ENCODE peak calls at places on chromosomes 5 and 9, in nine cellular contexts. One of them, this sample, is unnamed.
A peak's percentile ranks its signal among the peaks of the same experiment; 100 is the strongest.

GRCh38 chr9:86705474-86705873 is 241.8 kb downstream of the GAS1 start:
- DNase-seq in C1 segment of cervical spinal cord: no peak
- DNase-seq in AG08396: no peak
- DNase-seq in posterior vena cava: no peak
- DNase-seq in activated T-cell treated with anti-CD3 and anti-CD28 coated beads for 1 hour: no peak
- DNase-seq in substantia nigra: no peak
- DNase-seq in neural progenitor cell: no peak
- DNase-seq in ovary: no peak
- DNase-seq in GM12891: no peak
- DNase-seq in this sample: no peak

GRCh38 chr9:133371261-133371711 is 4.6 kb downstream of the SURF4 start:
- DNase-seq in C1 segment of cervical spinal cord: no peak
- DNase-seq in AG08396: no peak
- DNase-seq in posterior vena cava: no peak
- DNase-seq in activated T-cell treated with anti-CD3 and anti-CD28 coated beads for 1 hour: peak; percentile 48
- DNase-seq in substantia nigra: no peak
- DNase-seq in neural progenitor cell: no peak
- DNase-seq in ovary: no peak
- DNase-seq in GM12891: no peak
- DNase-seq in this sample: no peak

GRCh38 chr5:179239256-179240135 is 105.8 kb downstream of the ADAMTS2 start:
- DNase-seq in C1 segment of cervical spinal cord: no peak
- DNase-seq in AG08396: no peak
- DNase-seq in posterior vena cava: peak; percentile 55
- DNase-seq in activated T-cell treated with anti-CD3 and anti-CD28 coated beads for 1 hour: no peak
- DNase-seq in substantia nigra: no peak
- DNase-seq in neural progenitor cell: no peak
- DNase-seq in ovary: peak; percentile 11
- DNase-seq in GM12891: no peak
- DNase-seq in this sample: no peak

GRCh38 chr5:132302413-132302812 is 8.2 kb downstream of the SLC22A4 start:
- DNase-seq in C1 segment of cervical spinal cord: no peak
- DNase-seq in AG08396: no peak
- DNase-seq in posterior vena cava: no peak
- DNase-seq in activated T-cell treated with anti-CD3 and anti-CD28 coated beads for 1 hour: no peak
- DNase-seq in substantia nigra: no peak
- DNase-seq in neural progenitor cell: no peak
- DNase-seq in ovary: no peak
- DNase-seq in GM12891: no peak
- DNase-seq in this sample: no peak

GRCh38 chr9:111438576-111439235 is 45.5 kb downstream of the ECPAS start:
- DNase-seq in C1 segment of cervical spinal cord: no peak
- DNase-seq in AG08396: no peak
- DNase-seq in posterior vena cava: no peak
- DNase-seq in activated T-cell treated with anti-CD3 and anti-CD28 coated beads for 1 hour: no peak
- DNase-seq in substantia nigra: no peak
- DNase-seq in neural progenitor cell: no peak
- DNase-seq in ovary: no peak
- DNase-seq in GM12891: no peak
- DNase-seq in this sample: no peak

GRCh38 chr9:137582286-137582860 is 3.6 kb upstream of the DPH7 start:
- DNase-seq in C1 segment of cervical spinal cord: no peak
- DNase-seq in AG08396: no peak
- DNase-seq in posterior vena cava: no peak
- DNase-seq in activated T-cell treated with anti-CD3 and anti-CD28 coated beads for 1 hour: no peak
- DNase-seq in substantia nigra: no peak
- DNase-seq in neural progenitor cell: peak; percentile 57
- DNase-seq in ovary: no peak
- DNase-seq in GM12891: no peak
- DNase-seq in this sample: peak; percentile 24

GRCh38 chr9:26459959-26460358 is 432.6 kb downstream of the CAAP1 start:
- DNase-seq in C1 segment of cervical spinal cord: no peak
- DNase-seq in AG08396: no peak
- DNase-seq in posterior vena cava: no peak
- DNase-seq in activated T-cell treated with anti-CD3 and anti-CD28 coated beads for 1 hour: no peak
- DNase-seq in substantia nigra: no peak
- DNase-seq in neural progenitor cell: no peak
- DNase-seq in ovary: no peak
- DNase-seq in GM12891: no peak
- DNase-seq in this sample: no peak

GRCh38 chr5:140806834-140807775 is at the start of gene PCDHA4:
- DNase-seq in C1 segment of cervical spinal cord: no peak
- DNase-seq in AG08396: peak; percentile 37
- DNase-seq in posterior vena cava: no peak
- DNase-seq in activated T-cell treated with anti-CD3 and anti-CD28 coated beads for 1 hour: no peak
- DNase-seq in substantia nigra: peak; percentile 24
- DNase-seq in neural progenitor cell: peak; percentile 84
- DNase-seq in ovary: peak; percentile 41
- DNase-seq in GM12891: no peak
- DNase-seq in this sample: no peak

GRCh38 chr5:48192-48591 is 43.8 kb upstream of the PLEKHG4B start:
- DNase-seq in C1 segment of cervical spinal cord: no peak
- DNase-seq in AG08396: no peak
- DNase-seq in posterior vena cava: no peak
- DNase-seq in activated T-cell treated with anti-CD3 and anti-CD28 coated beads for 1 hour: no peak
- DNase-seq in substantia nigra: no peak
- DNase-seq in neural progenitor cell: no peak
- DNase-seq in ovary: no peak
- DNase-seq in GM12891: no peak
- DNase-seq in this sample: no peak

GRCh38 chr5:175206651-175207050 is 237.3 kb downstream of the DRD1 start:
- DNase-seq in C1 segment of cervical spinal cord: no peak
- DNase-seq in AG08396: no peak
- DNase-seq in posterior vena cava: no peak
- DNase-seq in activated T-cell treated with anti-CD3 and anti-CD28 coated beads for 1 hour: no peak
- DNase-seq in substantia nigra: no peak
- DNase-seq in neural progenitor cell: no peak
- DNase-seq in ovary: no peak
- DNase-seq in GM12891: no peak
- DNase-seq in this sample: no peak

GRCh38 chr5:136816327-136816726 is 451.0 kb upstream of the TRPC7 start:
- DNase-seq in C1 segment of cervical spinal cord: no peak
- DNase-seq in AG08396: no peak
- DNase-seq in posterior vena cava: no peak
- DNase-seq in activated T-cell treated with anti-CD3 and anti-CD28 coated beads for 1 hour: no peak
- DNase-seq in substantia nigra: no peak
- DNase-seq in neural progenitor cell: no peak
- DNase-seq in ovary: no peak
- DNase-seq in GM12891: no peak
- DNase-seq in this sample: no peak

GRCh38 chr9:76414656-76415055 is 20.4 kb upstream of the RFK start:
- DNase-seq in C1 segment of cervical spinal cord: no peak
- DNase-seq in AG08396: no peak
- DNase-seq in posterior vena cava: no peak
- DNase-seq in activated T-cell treated with anti-CD3 and anti-CD28 coated beads for 1 hour: no peak
- DNase-seq in substantia nigra: no peak
- DNase-seq in neural progenitor cell: no peak
- DNase-seq in ovary: no peak
- DNase-seq in GM12891: no peak
- DNase-seq in this sample: no peak

GRCh38 chr9:26975728-26976707 is 19.8 kb downstream of the IFT74 start:
- DNase-seq in C1 segment of cervical spinal cord: no peak
- DNase-seq in AG08396: peak; percentile 30
- DNase-seq in posterior vena cava: no peak
- DNase-seq in activated T-cell treated with anti-CD3 and anti-CD28 coated beads for 1 hour: no peak
- DNase-seq in substantia nigra: no peak
- DNase-seq in neural progenitor cell: peak; percentile 87
- DNase-seq in ovary: no peak
- DNase-seq in GM12891: no peak
- DNase-seq in this sample: peak; percentile 71

GRCh38 chr5:1235379-1235778 is 10.2 kb downstream of the SLC6A18 start:
- DNase-seq in C1 segment of cervical spinal cord: no peak
- DNase-seq in AG08396: no peak
- DNase-seq in posterior vena cava: no peak
- DNase-seq in activated T-cell treated with anti-CD3 and anti-CD28 coated beads for 1 hour: no peak
- DNase-seq in substantia nigra: no peak
- DNase-seq in neural progenitor cell: no peak
- DNase-seq in ovary: no peak
- DNase-seq in GM12891: no peak
- DNase-seq in this sample: no peak

GRCh38 chr9:107733530-107733907 is 243.9 kb upstream of the KLF4 start:
- DNase-seq in C1 segment of cervical spinal cord: no peak
- DNase-seq in AG08396: peak; percentile 33
- DNase-seq in posterior vena cava: no peak
- DNase-seq in activated T-cell treated with anti-CD3 and anti-CD28 coated beads for 1 hour: no peak
- DNase-seq in substantia nigra: peak; percentile 12
- DNase-seq in neural progenitor cell: no peak
- DNase-seq in ovary: peak; percentile 66
- DNase-seq in GM12891: no peak
- DNase-seq in this sample: peak; percentile 28

GRCh38 chr9:87337335-87338074 is 160.2 kb upstream of the DAPK1 start:
- DNase-seq in C1 segment of cervical spinal cord: no peak
- DNase-seq in AG08396: no peak
- DNase-seq in posterior vena cava: no peak
- DNase-seq in activated T-cell treated with anti-CD3 and anti-CD28 coated beads for 1 hour: no peak
- DNase-seq in substantia nigra: no peak
- DNase-seq in neural progenitor cell: peak; percentile 47
- DNase-seq in ovary: peak; percentile 66
- DNase-seq in GM12891: no peak
- DNase-seq in this sample: peak; percentile 45

GRCh38 chr5:77926337-77926736 is 150.2 kb upstream of the TBCA start:
- DNase-seq in C1 segment of cervical spinal cord: no peak
- DNase-seq in AG08396: no peak
- DNase-seq in posterior vena cava: no peak
- DNase-seq in activated T-cell treated with anti-CD3 and anti-CD28 coated beads for 1 hour: no peak
- DNase-seq in substantia nigra: no peak
- DNase-seq in neural progenitor cell: no peak
- DNase-seq in ovary: no peak
- DNase-seq in GM12891: no peak
- DNase-seq in this sample: no peak

GRCh38 chr5:38922199-38922598 is 76.4 kb downstream of the OSMR start:
- DNase-seq in C1 segment of cervical spinal cord: peak; percentile 2
- DNase-seq in AG08396: peak; percentile 71
- DNase-seq in posterior vena cava: peak; percentile 83
- DNase-seq in activated T-cell treated with anti-CD3 and anti-CD28 coated beads for 1 hour: peak; percentile 16
- DNase-seq in substantia nigra: peak; percentile 17
- DNase-seq in neural progenitor cell: peak; percentile 66
- DNase-seq in ovary: peak; percentile 52
- DNase-seq in GM12891: peak; percentile 43
- DNase-seq in this sample: peak; percentile 43

GRCh38 chr5:132653716-132654115 is 4.3 kb upstream of the IL13 start:
- DNase-seq in C1 segment of cervical spinal cord: no peak
- DNase-seq in AG08396: no peak
- DNase-seq in posterior vena cava: no peak
- DNase-seq in activated T-cell treated with anti-CD3 and anti-CD28 coated beads for 1 hour: no peak
- DNase-seq in substantia nigra: no peak
- DNase-seq in neural progenitor cell: peak; percentile 33
- DNase-seq in ovary: no peak
- DNase-seq in GM12891: no peak
- DNase-seq in this sample: no peak

GRCh38 chr5:13771011-13771571 is 173.4 kb downstream of the DNAH5 start:
- DNase-seq in C1 segment of cervical spinal cord: no peak
- DNase-seq in AG08396: peak; percentile 52
- DNase-seq in posterior vena cava: no peak
- DNase-seq in activated T-cell treated with anti-CD3 and anti-CD28 coated beads for 1 hour: no peak
- DNase-seq in substantia nigra: no peak
- DNase-seq in neural progenitor cell: no peak
- DNase-seq in ovary: no peak
- DNase-seq in GM12891: no peak
- DNase-seq in this sample: no peak

GRCh38 chr5:65037845-65038815 is 269.4 kb downstream of the CWC27 start:
- DNase-seq in C1 segment of cervical spinal cord: no peak
- DNase-seq in AG08396: no peak
- DNase-seq in posterior vena cava: no peak
- DNase-seq in activated T-cell treated with anti-CD3 and anti-CD28 coated beads for 1 hour: no peak
- DNase-seq in substantia nigra: no peak
- DNase-seq in neural progenitor cell: peak; percentile 63
- DNase-seq in ovary: no peak
- DNase-seq in GM12891: no peak
- DNase-seq in this sample: peak; percentile 17

GRCh38 chr5:83428126-83428525 is 43.4 kb upstream of the VCAN start:
- DNase-seq in C1 segment of cervical spinal cord: no peak
- DNase-seq in AG08396: no peak
- DNase-seq in posterior vena cava: no peak
- DNase-seq in activated T-cell treated with anti-CD3 and anti-CD28 coated beads for 1 hour: no peak
- DNase-seq in substantia nigra: no peak
- DNase-seq in neural progenitor cell: no peak
- DNase-seq in ovary: no peak
- DNase-seq in GM12891: no peak
- DNase-seq in this sample: no peak

GRCh38 chr9:125550216-125550614 is 156.8 kb downstream of the MAPKAP1 start:
- DNase-seq in C1 segment of cervical spinal cord: no peak
- DNase-seq in AG08396: no peak
- DNase-seq in posterior vena cava: no peak
- DNase-seq in activated T-cell treated with anti-CD3 and anti-CD28 coated beads for 1 hour: no peak
- DNase-seq in substantia nigra: no peak
- DNase-seq in neural progenitor cell: no peak
- DNase-seq in ovary: no peak
- DNase-seq in GM12891: no peak
- DNase-seq in this sample: no peak

GRCh38 chr9:100098241-100098886 is 436 bp downstream of the ERP44 start:
- DNase-seq in C1 segment of cervical spinal cord: peak; percentile 53
- DNase-seq in AG08396: peak; percentile 69
- DNase-seq in posterior vena cava: peak; percentile 81
- DNase-seq in activated T-cell treated with anti-CD3 and anti-CD28 coated beads for 1 hour: peak; percentile 7
- DNase-seq in substantia nigra: peak; percentile 30
- DNase-seq in neural progenitor cell: peak; percentile 75
- DNase-seq in ovary: peak; percentile 23
- DNase-seq in GM12891: no peak
- DNase-seq in this sample: peak; percentile 74

GRCh38 chr9:124214116-124214515 is 43.6 kb upstream of the NEK6 start:
- DNase-seq in C1 segment of cervical spinal cord: no peak
- DNase-seq in AG08396: peak; percentile 1
- DNase-seq in posterior vena cava: peak; percentile 58
- DNase-seq in activated T-cell treated with anti-CD3 and anti-CD28 coated beads for 1 hour: no peak
- DNase-seq in substantia nigra: no peak
- DNase-seq in neural progenitor cell: no peak
- DNase-seq in ovary: no peak
- DNase-seq in GM12891: no peak
- DNase-seq in this sample: no peak

GRCh38 chr5:1495525-1495897 is 28.2 kb downstream of the LPCAT1 start:
- DNase-seq in C1 segment of cervical spinal cord: no peak
- DNase-seq in AG08396: no peak
- DNase-seq in posterior vena cava: no peak
- DNase-seq in activated T-cell treated with anti-CD3 and anti-CD28 coated beads for 1 hour: no peak
- DNase-seq in substantia nigra: no peak
- DNase-seq in neural progenitor cell: no peak
- DNase-seq in ovary: no peak
- DNase-seq in GM12891: no peak
- DNase-seq in this sample: no peak

GRCh38 chr5:164627051-164627450 is 1121.6 kb downstream of the MAT2B start:
- DNase-seq in C1 segment of cervical spinal cord: no peak
- DNase-seq in AG08396: no peak
- DNase-seq in posterior vena cava: no peak
- DNase-seq in activated T-cell treated with anti-CD3 and anti-CD28 coated beads for 1 hour: no peak
- DNase-seq in substantia nigra: no peak
- DNase-seq in neural progenitor cell: no peak
- DNase-seq in ovary: no peak
- DNase-seq in GM12891: no peak
- DNase-seq in this sample: no peak

GRCh38 chr5:134122530-134122929 is 8.0 kb downstream of the TCF7 start:
- DNase-seq in C1 segment of cervical spinal cord: no peak
- DNase-seq in AG08396: no peak
- DNase-seq in posterior vena cava: no peak
- DNase-seq in activated T-cell treated with anti-CD3 and anti-CD28 coated beads for 1 hour: no peak
- DNase-seq in substantia nigra: no peak
- DNase-seq in neural progenitor cell: no peak
- DNase-seq in ovary: no peak
- DNase-seq in GM12891: no peak
- DNase-seq in this sample: no peak

GRCh38 chr5:112534564-112534963 is 115.5 kb upstream of the EPB41L4A start:
- DNase-seq in C1 segment of cervical spinal cord: no peak
- DNase-seq in AG08396: no peak
- DNase-seq in posterior vena cava: no peak
- DNase-seq in activated T-cell treated with anti-CD3 and anti-CD28 coated beads for 1 hour: no peak
- DNase-seq in substantia nigra: no peak
- DNase-seq in neural progenitor cell: no peak
- DNase-seq in ovary: no peak
- DNase-seq in GM12891: no peak
- DNase-seq in this sample: no peak

GRCh38 chr9:109110326-109111014 is 9.3 kb downstream of the TMEM245 start:
- DNase-seq in C1 segment of cervical spinal cord: no peak
- DNase-seq in AG08396: no peak
- DNase-seq in posterior vena cava: no peak
- DNase-seq in activated T-cell treated with anti-CD3 and anti-CD28 coated beads for 1 hour: no peak
- DNase-seq in substantia nigra: no peak
- DNase-seq in neural progenitor cell: no peak
- DNase-seq in ovary: no peak
- DNase-seq in GM12891: no peak
- DNase-seq in this sample: peak; percentile 75

GRCh38 chr9:21817176-21817575 is 14.7 kb downstream of the MTAP start:
- DNase-seq in C1 segment of cervical spinal cord: no peak
- DNase-seq in AG08396: peak; percentile 48
- DNase-seq in posterior vena cava: no peak
- DNase-seq in activated T-cell treated with anti-CD3 and anti-CD28 coated beads for 1 hour: no peak
- DNase-seq in substantia nigra: no peak
- DNase-seq in neural progenitor cell: no peak
- DNase-seq in ovary: no peak
- DNase-seq in GM12891: no peak
- DNase-seq in this sample: no peak

This sample was measured in ACHN.